ENCODE peak calls at places on chromosomes 11 and 22, in five cellular contexts. U is endothelial cell of umbilical vein, V is cardiac muscle cell, Y is left ventricle myocardium inferior, K is left lung. L is an unnamed sample.

GRCh38 chr22:22348127-22348814 is 103.7 kb downstream of the VPREB1 start:
- DNase-seq in U (no peak), V (no peak), Y (no peak), K (no peak), L (peak)

GRCh38 chr22:35742342-35743100 is 24.8 kb downstream of the APOL5 start:
- DNase-seq in U (peak), V (no peak), Y (no peak), K (no peak), L (no peak)

GRCh38 chr11:61949169-61950034 is 749 bp upstream of the BEST1 start:
- DNase-seq in U (peak), V (peak), Y (peak), K (peak), L (peak)

GRCh38 chr11:7348432-7349298 is 97.0 kb downstream of the SYT9 start:
- DNase-seq in U (no peak), V (peak), Y (no peak), K (no peak), L (peak)

GRCh38 chr11:118939948-118940598 is 14.3 kb upstream of the BCL9L start:
- DNase-seq in U (no peak), V (no peak), Y (no peak), K (no peak), L (no peak)

GRCh38 chr11:71574418-71574817 is 8.3 kb downstream of the KRTAP5-11 start:
- DNase-seq in U (no peak), V (no peak), Y (no peak), K (no peak), L (no peak)

GRCh38 chr11:62057069-62057468 is 66.7 kb upstream of the INCENP start:
- DNase-seq in U (no peak), V (no peak), Y (no peak), K (no peak), L (no peak)

GRCh38 chr22:23072035-23072910 is 2.0 kb downstream of the GNAZ start:
- DNase-seq in U (no peak), V (no peak), Y (peak), K (no peak), L (no peak)

GRCh38 chr11:17651061-17651460 is 68.3 kb upstream of the MYOD1 start:
- DNase-seq in U (no peak), V (no peak), Y (no peak), K (no peak), L (peak)

GRCh38 chr11:69642549-69642912 is 1.6 kb downstream of the CCND1 start:
- DNase-seq in U (peak), V (peak), Y (peak), K (no peak), L (no peak)

GRCh38 chr22:21849489-21849888 is 18.0 kb downstream of the MAPK1 start:
- DNase-seq in U (no peak), V (no peak), Y (no peak), K (no peak), L (no peak)

GRCh38 chr11:68145120-68145866 is 24.1 kb upstream of the CHKA start:
- DNase-seq in U (no peak), V (no peak), Y (no peak), K (no peak), L (no peak)

GRCh38 chr22:48507171-48507570 is 1320.5 kb downstream of the BRD1 start:
- DNase-seq in U (no peak), V (no peak), Y (no peak), K (no peak), L (no peak)

GRCh38 chr11:95922099-95922498 is 1.8 kb downstream of the MTMR2 start:
- DNase-seq in U (peak), V (no peak), Y (no peak), K (no peak), L (no peak)

GRCh38 chr11:11937433-11937832 is 71.0 kb downstream of the DKK3 start:
- DNase-seq in U (no peak), V (no peak), Y (no peak), K (no peak), L (no peak)

GRCh38 chr11:94525933-94526332 is 13.7 kb downstream of the C11orf97 start:
- DNase-seq in U (peak), V (peak), Y (peak), K (peak), L (no peak)

GRCh38 chr22:46502346-46502745 is 35.1 kb downstream of the CELSR1 start:
- DNase-seq in U (no peak), V (no peak), Y (no peak), K (no peak), L (no peak)

GRCh38 chr11:33721291-33721840 is 14.9 kb downstream of the CD59 start:
- DNase-seq in U (peak), V (no peak), Y (no peak), K (no peak), L (peak)

GRCh38 chr11:124115782-124116616 is 749 bp downstream of the VWA5A start:
- DNase-seq in U (no peak), V (peak), Y (no peak), K (peak), L (no peak)

GRCh38 chr22:21865041-21865440 is 2.4 kb downstream of the MAPK1 start:
- DNase-seq in U (peak), V (peak), Y (no peak), K (peak), L (no peak)

GRCh38 chr11:86592047-86592564 is 80.3 kb downstream of the ME3 start:
- DNase-seq in U (peak), V (no peak), Y (no peak), K (no peak), L (no peak)

DNA sequence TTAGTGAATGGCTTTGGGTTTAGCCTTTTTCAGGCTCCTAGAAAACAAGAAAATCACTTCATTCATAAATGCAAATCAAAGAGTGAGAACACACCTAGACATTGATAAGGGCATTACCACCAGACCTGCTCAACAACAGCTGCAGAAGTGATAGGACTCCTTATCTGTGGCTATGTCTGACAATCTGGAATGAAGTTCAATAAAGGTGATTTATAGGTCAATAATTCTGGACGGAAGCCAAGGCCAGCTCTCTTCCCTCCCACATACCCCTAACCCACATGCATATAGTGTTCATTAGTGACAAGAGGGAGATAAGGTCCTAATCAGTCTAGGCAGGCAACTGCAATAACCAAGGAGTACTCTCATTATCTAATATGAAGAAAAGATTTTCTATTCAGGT is 111.3 kb downstream of the ETS1 start:
- DNase-seq in U (no peak), V (no peak), Y (no peak), K (no peak), L (no peak)
- H3K27ac ChIP-seq in U (no peak), V (no peak), Y (peak), K (peak), L (no peak)

GRCh38 chr11:63829823-63830489 is 9.0 kb upstream of the MARK2 start:
- DNase-seq in U (peak), V (peak), Y (no peak), K (no peak), L (peak)
- TF ChIP-seq CTCF in U (peak), V (peak), Y (peak), K (no peak), L (peak)

GRCh38 chr22:37525746-37526350 is 6.6 kb upstream of the CARD10 start:
- DNase-seq in U (no peak), V (no peak), Y (no peak), K (no peak), L (no peak)
- H3K27ac ChIP-seq in U (peak), V (no peak), Y (no peak), K (no peak), L (no peak)

GRCh38 chr11:115311949-115312348 is 192.3 kb downstream of the CADM1 start:
- DNase-seq in U (no peak), V (no peak), Y (no peak), K (no peak), L (no peak)
- TF ChIP-seq CTCF in U (no peak), V (no peak), Y (no peak), K (no peak), L (no peak)

DNA sequence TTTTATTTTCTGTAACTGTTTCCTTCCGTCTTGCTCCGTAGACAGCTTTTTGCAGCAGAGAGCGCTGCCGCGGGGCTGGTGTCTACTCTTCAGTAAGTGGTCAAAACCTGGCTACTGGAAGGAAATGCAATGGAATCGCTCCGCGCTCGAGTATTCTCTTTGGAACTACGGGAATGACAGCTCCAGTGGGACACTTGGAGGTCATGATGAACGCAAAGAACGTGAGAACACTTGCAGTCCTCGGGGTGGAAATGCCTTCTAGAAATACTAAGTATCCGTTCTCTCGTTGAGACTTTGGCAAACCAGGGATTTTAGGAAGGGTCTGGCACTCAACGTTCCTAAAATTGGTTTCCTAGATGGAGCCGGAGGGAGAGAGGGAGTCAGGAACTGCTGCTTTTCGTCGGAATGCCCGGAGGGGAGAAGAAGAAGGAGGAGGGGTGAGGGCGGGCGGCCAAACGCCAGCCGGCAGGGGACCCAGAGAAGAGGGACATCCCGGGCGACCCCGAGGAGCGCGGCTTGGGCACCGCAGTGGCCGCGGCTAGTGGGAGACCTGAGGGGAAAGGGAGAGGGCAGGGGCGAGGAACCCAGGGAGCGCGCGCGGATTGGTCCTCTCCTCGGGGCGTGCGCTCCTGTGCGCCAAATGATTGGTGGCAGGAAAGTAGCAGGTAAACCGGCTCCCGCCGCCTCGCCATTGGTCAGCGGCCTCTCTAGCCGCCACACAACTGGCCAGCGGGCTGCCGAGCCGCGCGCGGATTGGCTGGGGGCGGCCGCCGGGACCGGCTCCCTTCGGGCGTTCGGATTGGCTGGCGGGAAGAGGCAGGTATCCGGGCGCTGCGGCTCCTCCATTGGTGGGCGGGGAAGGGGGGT is 505 bp upstream of the BMAL1 start:
- DNase-seq in U (peak), V (peak), Y (peak), K (peak), L (peak)
- H3K27ac ChIP-seq in U (no peak), V (peak), Y (peak), K (peak), L (peak)

GRCh38 chr11:59106363-59107336 is at the start of gene FAM111B:
- DNase-seq in U (peak), V (peak), Y (peak), K (peak), L (no peak)
- TF ChIP-seq CTCF in U (no peak), V (no peak), Y (peak), K (no peak), L (no peak)

GRCh38 chr22:42976131-42976530 is 38.8 kb downstream of the PACSIN2 start:
- DNase-seq in U (no peak), V (no peak), Y (no peak), K (no peak), L (no peak)
- H3K27ac ChIP-seq in U (no peak), V (peak), Y (no peak), K (no peak), L (no peak)

DNA sequence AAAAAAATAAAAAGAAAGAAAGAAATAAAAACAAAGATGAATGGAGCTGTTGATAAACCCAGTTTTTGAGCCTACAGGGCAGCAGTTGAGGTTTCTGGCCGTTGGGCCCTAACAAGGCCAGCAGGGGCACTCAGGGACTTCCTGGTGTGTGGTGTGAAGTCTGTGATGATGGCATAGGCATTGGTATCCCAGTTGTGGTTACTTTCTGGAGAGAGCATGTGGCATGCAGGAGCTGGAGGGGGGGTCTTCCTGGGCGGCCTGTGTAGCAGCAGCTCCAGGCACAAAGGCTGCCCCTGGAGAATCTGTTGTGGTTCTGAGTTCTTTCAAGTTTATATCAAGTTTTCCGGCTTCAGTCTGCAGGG is 2.0 kb upstream of the TXNRD2 start:
- DNase-seq in U (no peak), V (no peak), Y (no peak), K (no peak), L (no peak)
- TF ChIP-seq CTCF in U (no peak), V (peak), Y (no peak), K (no peak), L (peak)

DNA sequence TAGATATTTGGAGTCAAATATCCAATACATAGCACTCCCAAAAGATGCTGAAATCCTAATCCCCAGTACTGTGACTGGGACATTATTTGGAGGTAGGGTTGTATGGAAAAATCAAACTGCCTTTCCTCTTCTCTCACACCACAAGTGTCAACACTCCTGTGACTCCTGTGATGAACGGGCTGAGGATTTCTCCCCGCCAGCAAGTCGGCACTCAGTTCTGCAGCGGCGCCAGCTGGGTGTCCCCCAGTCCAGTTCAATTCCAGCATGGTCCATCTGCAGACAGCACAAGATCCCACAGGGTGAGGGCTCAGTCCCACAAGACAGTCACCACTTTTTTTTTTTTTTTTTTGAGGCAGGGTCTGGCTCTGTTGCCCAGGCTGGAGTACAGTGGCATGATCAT is 4.3 kb upstream of the PARVB start:
- DNase-seq in U (no peak), V (no peak), Y (peak), K (no peak), L (no peak)
- H3K27ac ChIP-seq in U (no peak), V (no peak), Y (peak), K (no peak), L (no peak)

GRCh38 chr22:44000123-44000522 is 24.0 kb upstream of the PARVB start:
- DNase-seq in U (no peak), V (no peak), Y (no peak), K (no peak), L (no peak)

GRCh38 chr22:44005524-44005923 is 18.6 kb upstream of the PARVB start:
- DNase-seq in U (no peak), V (no peak), Y (no peak), K (no peak), L (no peak)

GRCh38 chr22:44002324-44002723 is 21.8 kb upstream of the PARVB start:
- DNase-seq in U (peak), V (no peak), Y (no peak), K (no peak), L (no peak)

GRCh38 chr22:44003016-44003775 is 20.9 kb upstream of the PARVB start:
- DNase-seq in U (peak), V (no peak), Y (no peak), K (no peak), L (no peak)

GRCh38 chr22:44003776-44004460 is 20.2 kb upstream of the PARVB start:
- DNase-seq in U (peak), V (peak), Y (no peak), K (no peak), L (peak)
- TF ChIP-seq CTCF in U (peak), V (peak), Y (peak), K (no peak), L (peak)

L was measured in WERI-Rb-1.